ENCODE peak calls at places on chromosomes 11 and 22, in six cellular contexts. E is astrocyte of the spinal cord, M is bronchial epithelial cell, L is fibroblast of pulmonary artery, A is OCI-LY7, B is transverse colon. J is an unnamed sample.

GRCh38 chr22:22770280-22770871 is 117.2 kb upstream of the IGLL5 start:
- DNase-seq in L (peak), A (peak), M (peak), B (peak), E (peak), J (peak)

GRCh38 chr11:118818130-118818529 is 27.2 kb upstream of the DDX6 start:
- DNase-seq in B (no peak), L (no peak), A (no peak), M (no peak), E (no peak), J (no peak)

GRCh38 chr11:69594481-69594880 is 46.5 kb upstream of the CCND1 start:
- DNase-seq in L (no peak), E (no peak), B (no peak), M (no peak), A (no peak), J (no peak)

GRCh38 chr11:76791861-76792260 is 8.7 kb downstream of the TSKU start:
- DNase-seq in L (peak), B (no peak), M (peak), A (no peak), E (peak), J (peak)

GRCh38 chr11:134980819-134981710 is 569.0 kb upstream of the B3GAT1 start:
- DNase-seq in M (no peak), E (no peak), A (no peak), L (no peak), B (no peak), J (no peak)

GRCh38 chr22:50342651-50343540 is at the start of gene PPP6R2:
- DNase-seq in A (peak), B (peak), M (peak), L (peak), E (peak), J (peak)

GRCh38 chr11:128496684-128497056 is 90.7 kb downstream of the ETS1 start:
- DNase-seq in L (no peak), B (no peak), M (no peak), A (no peak), E (no peak), J (peak)

GRCh38 chr11:94128171-94128745 is 383 bp upstream of the PANX1 start:
- DNase-seq in E (no peak), A (peak), B (peak), L (no peak), M (no peak), J (peak)

GRCh38 chr22:31952459-31952858 is 8.1 kb downstream of the YWHAH start:
- DNase-seq in E (peak), B (no peak), M (peak), A (no peak), L (peak), J (peak)

GRCh38 chr11:119421941-119422504 is 949 bp downstream of the THY1 start:
- DNase-seq in B (no peak), A (no peak), M (no peak), E (no peak), L (no peak), J (peak)

GRCh38 chr11:62132689-62133293 is 9.0 kb downstream of the INCENP start:
- DNase-seq in E (no peak), B (no peak), M (no peak), A (no peak), L (no peak), J (no peak)

GRCh38 chr11:102244681-102245409 is 72.4 kb upstream of the BIRC3 start:
- DNase-seq in A (no peak), E (peak), M (peak), B (no peak), L (peak), J (peak)

GRCh38 chr11:12397953-12398352 is 20.6 kb downstream of the PARVA start:
- DNase-seq in M (no peak), B (peak), L (peak), A (no peak), E (peak), J (peak)

GRCh38 chr11:65486570-65487466 is 12.0 kb upstream of the MALAT1 start:
- DNase-seq in E (no peak), B (no peak), M (no peak), L (no peak), A (no peak), J (no peak)

GRCh38 chr11:65489061-65489705 is 9.7 kb upstream of the MALAT1 start:
- DNase-seq in M (no peak), B (peak), A (no peak), E (peak), L (peak), J (peak)

GRCh38 chr11:65487467-65488272 is 11.2 kb upstream of the MALAT1 start:
- DNase-seq in E (peak), B (peak), A (peak), M (peak), L (peak), J (peak)

GRCh38 chr11:65489706-65490310 is 9.0 kb upstream of the MALAT1 start:
- DNase-seq in M (no peak), B (peak), A (no peak), L (peak), E (peak), J (peak)

GRCh38 chr11:65488273-65489058 is 10.4 kb upstream of the MALAT1 start:
- DNase-seq in A (peak), L (peak), B (peak), M (peak), E (peak), J (peak)
- H3K4me3 ChIP-seq in A (peak), L (peak), B (no peak), M (no peak), E (peak), J (peak)

DNA sequence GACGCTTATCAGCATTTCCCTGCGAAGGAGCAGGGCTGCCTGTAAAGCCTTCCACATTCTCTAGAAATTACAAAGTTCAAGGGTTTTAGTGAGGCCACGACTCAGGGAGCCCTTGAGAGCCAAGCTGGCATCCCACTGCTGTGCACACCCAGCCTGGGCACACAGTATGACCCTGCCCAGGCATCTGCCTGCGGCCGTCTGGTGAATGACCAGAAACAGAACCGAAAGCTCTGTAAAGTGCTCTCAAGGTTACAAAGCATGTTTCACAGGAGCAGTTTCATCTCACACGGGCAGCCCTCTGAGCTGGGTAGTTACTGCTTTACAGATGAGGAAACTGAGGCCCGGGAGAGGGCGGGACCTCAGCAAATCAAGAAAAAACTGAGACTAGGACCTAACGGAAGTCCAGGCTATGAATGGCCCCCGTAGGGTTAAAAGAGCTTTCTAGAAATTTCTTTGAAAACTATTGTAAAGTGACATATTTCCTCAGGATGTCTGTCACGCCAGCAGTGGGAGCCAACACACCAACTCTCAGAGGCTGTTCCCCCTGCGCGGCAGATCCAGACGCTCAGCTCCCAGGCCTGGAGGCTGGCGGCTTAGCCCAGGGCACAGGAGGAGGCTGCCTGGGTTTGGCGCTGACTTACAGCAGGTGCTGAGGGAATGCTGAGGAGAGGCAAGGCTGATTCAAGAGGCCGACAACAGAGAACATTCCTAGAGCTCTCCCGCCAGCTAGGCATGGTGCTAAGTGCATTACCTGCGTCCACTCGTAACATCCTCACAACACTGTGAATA is 7.7 kb upstream of the TCF20 start:
- DNase-seq in B (no peak), E (no peak), M (no peak), L (no peak), A (no peak), J (no peak)
- TF ChIP-seq CTCF in B (no peak), E (peak), M (peak), L (peak), A (peak), J (no peak)

DNA sequence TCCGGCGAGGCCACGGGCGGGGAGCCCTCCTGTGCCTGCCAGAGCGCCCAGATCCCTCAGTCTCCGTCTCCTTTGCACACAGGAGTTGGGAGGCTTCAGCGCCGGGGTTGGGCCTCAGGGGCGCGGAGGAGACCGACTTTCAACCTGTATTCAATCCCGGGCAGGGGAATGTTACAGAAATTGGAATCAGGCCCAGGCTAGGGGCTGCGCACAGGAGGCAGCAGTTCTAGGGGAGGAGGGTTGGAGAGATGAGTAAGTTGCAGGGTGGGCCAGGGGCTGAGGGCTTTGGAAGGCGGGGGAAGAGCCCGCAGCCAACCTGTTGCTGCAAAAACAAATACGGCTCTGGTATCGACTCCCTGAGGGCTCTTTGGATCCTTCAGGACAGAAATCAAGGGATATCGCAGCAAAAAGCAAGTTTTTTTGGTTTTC is 651 bp upstream of the KCNA4 start:
- DNase-seq in E (no peak), M (no peak), L (no peak), B (no peak), A (no peak), J (no peak)
- H3K4me3 ChIP-seq in E (no peak), M (no peak), L (peak), B (no peak), A (no peak), J (no peak)

DNA sequence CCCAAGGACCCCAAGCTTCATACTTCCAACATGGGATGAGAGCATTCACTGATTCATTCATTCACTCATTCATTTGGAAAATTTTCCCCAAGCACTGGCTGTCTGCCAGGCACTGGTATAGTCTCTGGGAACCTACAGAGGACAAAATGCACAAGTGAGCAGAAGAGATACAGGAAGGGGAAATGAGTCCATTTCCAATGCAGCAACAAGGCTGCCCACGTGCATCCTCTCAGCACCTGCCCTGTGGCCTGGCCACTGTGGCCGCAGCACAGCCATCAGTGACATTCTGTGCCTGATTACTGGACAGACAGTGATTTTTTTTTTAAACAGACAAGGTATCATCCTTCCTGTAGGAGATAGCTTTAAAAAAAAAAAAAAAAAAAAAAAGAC is 96.0 kb upstream of the PITPNB start:
- DNase-seq in E (no peak), B (no peak), L (no peak), A (no peak), M (no peak), J (no peak)
- TF ChIP-seq CTCF in E (no peak), B (no peak), L (no peak), A (no peak), M (no peak), J (no peak)

GRCh38 chr22:33568934-33569496 is 351.3 kb downstream of the LARGE1 start:
- DNase-seq in M (no peak), A (peak), L (no peak), E (no peak), B (no peak), J (no peak)
- H3K4me3 ChIP-seq in M (no peak), A (peak), L (no peak), E (no peak), B (no peak), J (no peak)

GRCh38 chr11:17766590-17766989 is 32.0 kb downstream of the KCNC1 start:
- DNase-seq in A (no peak), E (no peak), L (no peak), M (no peak), B (no peak), J (no peak)
- TF ChIP-seq CTCF in A (peak), E (no peak), L (peak), M (peak), B (no peak), J (no peak)

DNA sequence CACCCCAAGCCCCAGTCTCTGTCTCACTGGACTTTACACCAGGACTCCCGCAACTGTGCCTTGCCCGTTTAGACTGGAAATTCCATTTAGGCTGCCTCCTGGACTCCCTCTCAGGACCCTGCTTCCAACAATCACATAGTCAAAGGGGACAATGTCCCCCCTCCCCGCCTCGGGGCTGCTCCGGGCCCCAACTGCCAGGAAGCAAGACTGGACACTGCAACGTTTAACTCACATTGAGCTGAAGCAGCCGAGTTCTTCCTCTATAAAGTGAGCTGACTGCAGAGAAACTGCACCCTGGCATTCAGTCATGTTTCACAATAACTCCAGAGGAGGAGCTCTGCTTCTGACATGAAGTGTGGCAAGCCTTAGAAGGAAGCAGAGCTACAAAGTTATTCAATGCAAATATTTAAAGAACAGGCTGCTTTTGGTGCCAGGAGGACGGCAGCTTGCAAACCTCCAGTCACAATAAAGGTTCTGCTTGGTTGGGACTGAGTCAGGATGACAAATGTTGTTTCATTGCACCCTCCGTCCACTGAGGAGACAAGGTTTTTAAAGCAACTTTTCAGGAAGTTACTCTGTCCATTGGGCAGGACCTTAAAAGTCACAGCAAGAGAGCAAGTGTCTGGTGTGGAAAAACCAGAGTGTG is 19.9 kb downstream of the PACSIN2 start:
- DNase-seq in A (peak), L (peak), M (peak), E (peak), B (peak), J (peak)
- H3K4me3 ChIP-seq in A (no peak), L (peak), M (peak), E (peak), B (no peak), J (peak)

J was measured in fibroblast of the aortic adventitia.